ENCODE peak calls at places on chromosome 11, in six cellular contexts. A is stomach, Y is astrocyte of the cerebellum, V is A549, W is MM.1S, P is RWPE1. T is an unnamed sample.

GRCh38 chr11:20057055-20057943 is 103.0 kb downstream of the DBX1 start:
- DNase-seq in A (no peak), Y (no peak), V (no peak), W (no peak), P (peak), T (no peak)

GRCh38 chr11:19756675-19757475 is 44.2 kb downstream of the NAV2 start:
- DNase-seq in A (no peak), Y (peak), V (no peak), W (no peak), P (no peak), T (no peak)

GRCh38 chr11:12865871-12866595 is 143.1 kb upstream of the RASSF10 start:
- DNase-seq in A (no peak), Y (no peak), V (no peak), W (no peak), P (no peak), T (no peak)

GRCh38 chr11:11772865-11773515 is 68.8 kb upstream of the USP47 start:
- DNase-seq in A (no peak), Y (no peak), V (no peak), W (peak), P (no peak), T (no peak)

GRCh38 chr11:8219257-8220021 is 44.2 kb downstream of the LMO1 start:
- DNase-seq in A (peak), Y (peak), V (peak), W (peak), P (peak), T (peak)

GRCh38 chr11:74925281-74925680 is 23.6 kb downstream of the XRRA1 start:
- DNase-seq in A (no peak), Y (no peak), V (no peak), W (no peak), P (no peak), T (no peak)

GRCh38 chr11:27696112-27696511 is 4.1 kb downstream of the BDNF start:
- DNase-seq in A (no peak), Y (no peak), V (no peak), W (no peak), P (no peak), T (no peak)

GRCh38 chr11:10379022-10379421 is 74.1 kb downstream of the ADM start:
- DNase-seq in A (no peak), Y (no peak), V (peak), W (peak), P (peak), T (peak)

GRCh38 chr11:130314184-130314748 is 451 bp downstream of the ZBTB44 start:
- DNase-seq in A (peak), Y (no peak), V (peak), W (peak), P (peak), T (peak)

GRCh38 chr11:23688835-23689234 is 808.0 kb upstream of the LUZP2 start:
- DNase-seq in A (no peak), Y (peak), V (no peak), W (no peak), P (no peak), T (no peak)

GRCh38 chr11:63829823-63830489 is 9.0 kb upstream of the MARK2 start:
- DNase-seq in A (no peak), Y (no peak), V (no peak), W (no peak), P (no peak), T (peak)

GRCh38 chr11:3786781-3787428 is 10.4 kb downstream of the NUP98 start:
- DNase-seq in A (no peak), Y (peak), V (no peak), W (no peak), P (no peak), T (no peak)

GRCh38 chr11:58003036-58003435 is 20.6 kb upstream of the OR9Q1 start:
- DNase-seq in A (no peak), Y (no peak), V (no peak), W (no peak), P (no peak), T (no peak)

GRCh38 chr11:31366795-31367194 is 2.7 kb downstream of the DCDC1 start:
- DNase-seq in A (no peak), Y (no peak), V (no peak), W (no peak), P (no peak), T (no peak)

GRCh38 chr11:114929351-114929750 is 251.0 kb downstream of the NXPE2 start:
- DNase-seq in A (no peak), Y (no peak), V (no peak), W (no peak), P (no peak), T (no peak)

GRCh38 chr11:6632116-6633073 is 13.2 kb upstream of the TPP1 start:
- DNase-seq in A (no peak), Y (no peak), V (no peak), W (no peak), P (no peak), T (no peak)

GRCh38 chr11:115244758-115245157 is 259.5 kb downstream of the CADM1 start:
- DNase-seq in A (no peak), Y (no peak), V (no peak), W (no peak), P (no peak), T (no peak)

GRCh38 chr11:44614281-44614680 is 48.8 kb downstream of the CD82 start:
- DNase-seq in A (no peak), Y (no peak), V (no peak), W (no peak), P (no peak), T (no peak)

GRCh38 chr11:116375221-116375620 is 397.6 kb downstream of the BUD13 start:
- DNase-seq in A (no peak), Y (no peak), V (no peak), W (no peak), P (no peak), T (peak)
- TF ChIP-seq CTCF in A (no peak), Y (no peak), V (no peak), W (no peak), P (no peak), T (peak)

GRCh38 chr11:17405232-17406005 is 17.0 kb upstream of the KCNJ11 start:
- DNase-seq in A (peak), Y (no peak), V (peak), W (peak), P (no peak), T (peak)
- TF ChIP-seq CTCF in A (peak), Y (peak), V (peak), W (peak), P (no peak), T (peak)

GRCh38 chr11:65961267-65962135 is at the start of gene SART1:
- DNase-seq in A (peak), Y (peak), V (peak), W (peak), P (peak), T (peak)
- TF ChIP-seq CTCF in A (peak), Y (no peak), V (no peak), W (no peak), P (no peak), T (no peak)

GRCh38 chr11:119974051-119974450 is 163.9 kb downstream of the TRIM29 start:
- DNase-seq in A (no peak), Y (no peak), V (no peak), W (no peak), P (no peak), T (no peak)
- TF ChIP-seq CTCF in A (no peak), Y (no peak), V (no peak), W (no peak), P (no peak), T (peak)

GRCh38 chr11:61546663-61547062 is 34.2 kb downstream of the SYT7 start:
- DNase-seq in A (no peak), Y (no peak), V (no peak), W (no peak), P (no peak), T (no peak)

GRCh38 chr11:61544466-61544865 is 35.9 kb downstream of the LRRC10B start:
- DNase-seq in A (no peak), Y (no peak), V (no peak), W (no peak), P (no peak), T (no peak)

GRCh38 chr11:61543606-61544306 is 35.2 kb downstream of the LRRC10B start:
- DNase-seq in A (no peak), Y (no peak), V (peak), W (no peak), P (peak), T (no peak)

GRCh38 chr11:61545921-61546320 is 35.0 kb downstream of the SYT7 start:
- DNase-seq in A (no peak), Y (no peak), V (no peak), W (no peak), P (no peak), T (no peak)

GRCh38 chr11:61545341-61545740 is 35.5 kb downstream of the SYT7 start:
- DNase-seq in A (no peak), Y (no peak), V (peak), W (peak), P (no peak), T (peak)
- TF ChIP-seq CTCF in A (no peak), Y (peak), V (peak), W (peak), P (no peak), T (peak)

GRCh38 chr11:59676205-59676604 is 7.4 kb upstream of the PATL1 start:
- DNase-seq in A (no peak), Y (no peak), V (no peak), W (no peak), P (no peak), T (no peak)

GRCh38 chr11:59678813-59679165 is 10.0 kb upstream of the PATL1 start:
- DNase-seq in A (no peak), Y (no peak), V (no peak), W (no peak), P (no peak), T (no peak)

GRCh38 chr11:59680287-59681154 is 11.7 kb upstream of the PATL1 start:
- DNase-seq in A (peak), Y (peak), V (peak), W (peak), P (peak), T (peak)

GRCh38 chr11:59679347-59679746 is 10.5 kb upstream of the PATL1 start:
- DNase-seq in A (no peak), Y (no peak), V (no peak), W (no peak), P (no peak), T (no peak)

DNA sequence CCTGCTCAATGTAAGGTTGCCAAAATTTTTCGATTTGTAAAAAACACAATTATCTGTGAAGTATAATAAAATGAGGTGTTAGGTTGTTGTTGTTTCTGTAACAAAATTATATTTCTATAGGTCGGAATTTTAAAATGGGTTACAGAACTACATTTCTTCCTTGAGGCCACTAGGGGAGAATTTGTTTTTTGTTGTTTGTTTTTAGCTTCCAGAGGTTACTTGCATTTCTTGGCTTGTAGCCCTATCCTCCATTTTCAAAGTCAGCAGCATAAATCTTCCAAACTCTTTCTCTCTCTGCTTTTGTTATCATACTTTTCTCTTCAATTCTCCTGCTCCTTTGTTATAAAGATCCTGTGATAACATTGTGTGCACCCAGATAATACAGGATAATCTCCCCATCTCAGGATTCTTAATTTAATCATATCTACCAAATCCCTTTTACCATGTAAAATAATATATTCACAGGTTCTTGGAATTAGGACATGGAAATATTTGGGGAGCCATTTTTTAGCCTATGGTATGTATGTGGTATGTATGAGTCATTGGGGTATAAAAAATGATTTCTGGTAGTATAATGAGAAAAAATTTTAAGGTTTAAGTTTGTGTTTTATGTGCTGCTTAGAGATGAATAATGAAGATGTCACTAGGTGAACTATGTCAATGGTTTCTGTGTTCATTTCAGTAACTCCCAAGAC is 9.4 kb upstream of the PATL1 start:
- DNase-seq in A (no peak), Y (no peak), V (no peak), W (no peak), P (no peak), T (no peak)
- TF ChIP-seq CTCF in A (no peak), Y (no peak), V (no peak), W (no peak), P (no peak), T (no peak)